ENCODE peak calls at places on chromosomes 12 and 14, in four cellular contexts. W is upper lobe of right lung; F is heart left ventricle; D is CD8-positive, alpha-beta memory T cell. B is an unnamed sample.

GRCh38 chr14:88831285-88831684 is 6.8 kb downstream of the TTC8 start:
- DNase-seq in W (no peak), F (no peak), D (no peak), B (no peak)

GRCh38 chr14:46490150-46490769 is 161.3 kb downstream of the RPL10L start:
- DNase-seq in W (no peak), F (no peak), D (no peak), B (no peak)

GRCh38 chr12:79645235-79645630 is 45.5 kb downstream of the PAWR start:
- DNase-seq in W (no peak), F (no peak), D (no peak), B (no peak)

GRCh38 chr14:46482200-46482599 is 169.4 kb downstream of the RPL10L start:
- DNase-seq in W (no peak), F (no peak), D (no peak), B (no peak)

GRCh38 chr12:95942532-95943230 is at the start of gene CCDC38:
- DNase-seq in W (peak), F (peak), D (peak), B (peak)

GRCh38 chr12:131499160-131499863 is 211.6 kb upstream of the SFSWAP start:
- DNase-seq in W (no peak), F (no peak), D (no peak), B (no peak)

GRCh38 chr12:58148405-58148804 is 207.0 kb downstream of the ATP23 start:
- DNase-seq in W (no peak), F (no peak), D (no peak), B (no peak)

GRCh38 chr12:102120564-102120873 is 536 bp downstream of the PARPBP start:
- DNase-seq in W (no peak), F (no peak), D (no peak), B (no peak)

GRCh38 chr12:132908145-132909029 is 21.0 kb upstream of the CHFR start:
- DNase-seq in W (peak), F (peak), D (peak), B (peak)

GRCh38 chr14:32129124-32129523 is 52.0 kb downstream of the ARHGAP5 start:
- DNase-seq in W (no peak), F (no peak), D (no peak), B (no peak)

GRCh38 chr14:76676539-76676938 is 84.7 kb upstream of the VASH1 start:
- DNase-seq in W (no peak), F (no peak), D (no peak), B (no peak)

DNA sequence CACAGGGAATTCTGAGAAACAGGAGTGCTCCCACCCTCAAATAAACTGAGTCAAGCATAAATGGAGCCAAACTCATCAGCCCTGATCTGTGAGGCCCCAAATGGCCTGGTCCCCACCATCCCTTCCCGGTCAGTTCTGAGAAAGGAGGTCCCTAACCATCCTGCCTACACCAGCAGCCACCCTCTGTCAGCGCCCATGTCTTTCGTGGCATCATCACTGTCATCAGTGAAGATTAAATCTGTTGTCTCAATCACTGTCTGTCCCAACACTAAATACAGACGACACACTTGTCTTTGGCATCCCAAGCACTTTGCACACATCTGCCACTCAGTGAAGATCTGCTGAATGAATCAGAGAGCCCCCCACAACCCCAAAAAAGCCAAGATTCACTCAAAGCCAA is 22.4 kb downstream of the VPS37B start:
- DNase-seq in W (no peak), F (no peak), D (no peak), B (no peak)
- H3K27ac ChIP-seq in W (peak), F (no peak), D (no peak), B (peak)

GRCh38 chr12:111201036-111201435 is 167.9 kb downstream of the PHETA1 start:
- DNase-seq in W (no peak), F (no peak), D (no peak), B (no peak)
- H3K27ac ChIP-seq in W (no peak), F (no peak), D (no peak), B (no peak)

GRCh38 chr14:103834956-103835355 is 12.4 kb downstream of the PPP1R13B start:
- DNase-seq in W (peak), F (no peak), D (no peak), B (no peak)

GRCh38 chr14:103839569-103839968 is 7.8 kb downstream of the PPP1R13B start:
- DNase-seq in W (no peak), F (no peak), D (no peak), B (no peak)

GRCh38 chr14:103838117-103838516 is 9.3 kb downstream of the PPP1R13B start:
- DNase-seq in W (no peak), F (no peak), D (no peak), B (no peak)

GRCh38 chr14:103840016-103840415 is 7.4 kb downstream of the PPP1R13B start:
- DNase-seq in W (no peak), F (no peak), D (no peak), B (no peak)

GRCh38 chr14:103836976-103837725 is 10.2 kb downstream of the PPP1R13B start:
- DNase-seq in W (peak), F (no peak), D (no peak), B (no peak)
- H3K27ac ChIP-seq in W (no peak), F (no peak), D (no peak), B (no peak)

GRCh38 chr12:47102845-47103666 is 23.3 kb upstream of the AMIGO2 start:
- DNase-seq in W (no peak), F (no peak), D (no peak), B (no peak)

GRCh38 chr12:47105914-47106674 is 26.3 kb upstream of the AMIGO2 start:
- DNase-seq in W (no peak), F (no peak), D (no peak), B (no peak)

GRCh38 chr12:47100146-47100545 is 20.4 kb upstream of the AMIGO2 start:
- DNase-seq in W (no peak), F (no peak), D (no peak), B (no peak)

GRCh38 chr12:47098099-47098498 is 18.3 kb upstream of the AMIGO2 start:
- DNase-seq in W (no peak), F (no peak), D (no peak), B (no peak)

DNA sequence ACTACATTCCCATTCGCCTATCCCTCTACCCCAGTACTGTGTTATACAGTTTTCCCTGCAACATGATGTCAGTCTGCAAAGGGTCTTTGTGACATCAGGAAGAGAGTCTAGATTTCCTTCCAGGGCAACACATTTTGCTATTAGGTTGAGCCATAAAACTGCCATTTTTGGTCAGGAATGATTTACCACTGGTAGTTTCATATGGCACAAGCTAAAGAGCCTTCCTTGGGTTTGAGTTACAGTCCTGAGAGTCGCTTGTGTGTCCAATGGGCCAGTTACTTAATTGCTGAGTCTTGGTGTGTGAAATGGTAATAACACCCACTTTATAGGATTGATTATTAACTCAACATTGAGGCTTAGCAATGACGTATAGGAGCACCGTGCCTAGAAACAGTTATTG is 22.6 kb upstream of the AMIGO2 start:
- DNase-seq in W (no peak), F (no peak), D (no peak), B (no peak)
- H3K27ac ChIP-seq in W (no peak), F (no peak), D (no peak), B (no peak)